ENCODE peak calls at places on chromosomes 13 and 19, in ten cellular contexts. F is mucosa of descending colon; K is IMR-90; B is Peyer's patch; X is heart right ventricle; R is sigmoid colon; O is lower lobe of right lung; T is right cardiac atrium; L is CD8-positive, alpha-beta memory T cell; I is colonic mucosa. Y is an unnamed sample. For H3K4me1, the result is how much of the 10 kb centered on the place peaks cover.

GRCh38 chr13:28337196-28338045 is 157.5 kb downstream of the FLT1 start:
- DNase-seq in F (no peak), K (peak), B (no peak), X (no peak), R (no peak), O (no peak), T (no peak), L (no peak), I (no peak), Y (no peak)

GRCh38 chr19:45100797-45101196 is 7.8 kb downstream of the PPP1R37 start:
- DNase-seq in F (no peak), K (peak), B (peak), X (no peak), R (no peak), O (no peak), T (no peak), L (no peak), I (no peak), Y (no peak)

GRCh38 chr19:50547385-50548190 is 20.6 kb downstream of the LRRC4B start:
- DNase-seq in F (no peak), K (no peak), B (no peak), X (no peak), R (no peak), O (no peak), T (no peak), L (no peak), I (no peak), Y (no peak)

GRCh38 chr13:23792680-23793079 is 96.5 kb downstream of the MIPEP start:
- DNase-seq in F (no peak), K (peak), B (no peak), X (no peak), R (no peak), O (no peak), T (no peak), L (no peak), I (no peak), Y (no peak)

GRCh38 chr13:91409661-91410060 is 11.2 kb downstream of the GPC5 start:
- DNase-seq in F (no peak), K (no peak), B (no peak), X (no peak), R (no peak), O (no peak), T (no peak), L (no peak), I (no peak), Y (no peak)

GRCh38 chr13:51047434-51048165 is 63.5 kb downstream of the C13orf42 start:
- DNase-seq in F (no peak), K (no peak), B (no peak), X (no peak), R (no peak), O (no peak), T (no peak), L (no peak), I (no peak), Y (no peak)

GRCh38 chr19:4371898-4372629 is 28.3 kb downstream of the SH3GL1 start:
- DNase-seq in F (no peak), K (no peak), B (no peak), X (no peak), R (no peak), O (no peak), T (no peak), L (no peak), I (no peak), Y (no peak)

GRCh38 chr19:2528543-2529173 is 52.7 kb downstream of the GADD45B start:
- DNase-seq in F (no peak), K (no peak), B (peak), X (no peak), R (no peak), O (peak), T (no peak), L (no peak), I (no peak), Y (peak)

GRCh38 chr13:30415430-30416030 is 6.8 kb upstream of the UBE2L5 start:
- DNase-seq in F (no peak), K (no peak), B (no peak), X (no peak), R (no peak), O (no peak), T (no peak), L (no peak), I (no peak), Y (no peak)

GRCh38 chr19:49676136-49676689 is 858 bp upstream of the PRMT1 start:
- DNase-seq in F (peak), K (peak), B (peak), X (peak), R (peak), O (peak), T (peak), L (no peak), I (peak), Y (peak)

GRCh38 chr13:96417956-96418355 is 328.0 kb downstream of the HS6ST3 start:
- DNase-seq in F (no peak), K (no peak), B (no peak), X (no peak), R (no peak), O (no peak), T (no peak), L (no peak), I (no peak), Y (no peak)

GRCh38 chr13:86765462-86765861 is 905.7 kb upstream of the SLITRK5 start:
- DNase-seq in F (no peak), K (no peak), B (no peak), X (no peak), R (no peak), O (no peak), T (no peak), L (no peak), I (no peak), Y (no peak)

GRCh38 chr13:54301085-54301484 is 1272.5 kb downstream of the OLFM4 start:
- DNase-seq in F (no peak), K (no peak), B (no peak), X (no peak), R (no peak), O (no peak), T (no peak), L (no peak), I (no peak), Y (no peak)

GRCh38 chr19:485583-486236 is 10.6 kb upstream of the MADCAM1 start:
- DNase-seq in F (no peak), K (no peak), B (peak), X (no peak), R (peak), O (no peak), T (peak), L (no peak), I (no peak), Y (peak)

GRCh38 chr13:44810067-44810840 is 179.0 kb downstream of the NUFIP1 start:
- DNase-seq in F (peak), K (no peak), B (peak), X (no peak), R (no peak), O (no peak), T (peak), L (no peak), I (peak), Y (no peak)

GRCh38 chr19:38736036-38736412 is 8.2 kb downstream of the CAPN12 start:
- DNase-seq in F (peak), K (no peak), B (peak), X (peak), R (peak), O (peak), T (peak), L (peak), I (peak), Y (peak)

GRCh38 chr13:100508996-100509395 is 79.6 kb downstream of the GGACT start:
- DNase-seq in F (no peak), K (no peak), B (no peak), X (no peak), R (no peak), O (no peak), T (no peak), L (no peak), I (no peak), Y (no peak)

GRCh38 chr13:28137556-28137955 is 789 bp upstream of the PAN3 start:
- DNase-seq in F (no peak), K (no peak), B (no peak), X (no peak), R (no peak), O (no peak), T (no peak), L (no peak), I (peak), Y (no peak)

GRCh38 chr13:48437381-48437780 is 24.5 kb upstream of the LPAR6 start:
- DNase-seq in F (no peak), K (peak), B (no peak), X (peak), R (peak), O (no peak), T (peak), L (no peak), I (peak), Y (no peak)

GRCh38 chr19:13669780-13670355 is 94.5 kb upstream of the MRI1 start:
- DNase-seq in F (no peak), K (no peak), B (no peak), X (no peak), R (no peak), O (no peak), T (no peak), L (no peak), I (no peak), Y (no peak)

GRCh38 chr19:10027158-10027997 is 14.1 kb downstream of the RDH8 start:
- DNase-seq in F (peak), K (peak), B (peak), X (peak), R (peak), O (peak), T (peak), L (peak), I (peak), Y (peak)

GRCh38 chr13:29877456-29878096 is 27.2 kb upstream of the UBL3 start:
- DNase-seq in F (peak), K (no peak), B (peak), X (no peak), R (no peak), O (no peak), T (no peak), L (no peak), I (peak), Y (no peak)

GRCh38 chr19:51589511-51589910 is 18.4 kb downstream of the ZNF175 start:
- DNase-seq in F (no peak), K (no peak), B (no peak), X (no peak), R (no peak), O (no peak), T (no peak), L (no peak), I (no peak), Y (no peak)

GRCh38 chr19:2863818-2864217 is 3.3 kb upstream of the ZNF556 start:
- DNase-seq in F (no peak), K (no peak), B (no peak), X (no peak), R (no peak), O (no peak), T (no peak), L (no peak), I (no peak), Y (no peak)

GRCh38 chr19:36111200-36111539 is 227 bp downstream of the OVOL3 start:
- DNase-seq in F (no peak), K (no peak), B (no peak), X (no peak), R (no peak), O (no peak), T (no peak), L (no peak), I (no peak), Y (no peak)

GRCh38 chr19:55638864-55639359 is 1.9 kb upstream of the ZNF580 start:
- DNase-seq in F (peak), K (peak), B (no peak), X (peak), R (no peak), O (no peak), T (peak), L (peak), I (no peak), Y (peak)

GRCh38 chr13:111900390-111901180 is 166.4 kb upstream of the SOX1 start:
- DNase-seq in F (no peak), K (no peak), B (no peak), X (no peak), R (peak), O (no peak), T (no peak), L (no peak), I (no peak), Y (no peak)

GRCh38 chr19:12090807-12091206 is 26.3 kb downstream of the ZNF844 start:
- DNase-seq in F (peak), K (peak), B (peak), X (peak), R (peak), O (peak), T (peak), L (peak), I (peak), Y (peak)

GRCh38 chr13:97574926-97575325 is 141.0 kb downstream of the RAP2A start:
- DNase-seq in F (peak), K (peak), B (peak), X (peak), R (no peak), O (no peak), T (no peak), L (no peak), I (peak), Y (no peak)

GRCh38 chr13:101401196-101401595 is 15.1 kb downstream of the NALCN start:
- DNase-seq in F (no peak), K (no peak), B (no peak), X (no peak), R (no peak), O (no peak), T (no peak), L (no peak), I (no peak), Y (no peak)

GRCh38 chr19:4817467-4818277 is 13.8 kb downstream of the TICAM1 start:
- DNase-seq in F (no peak), K (no peak), B (no peak), X (no peak), R (no peak), O (no peak), T (no peak), L (no peak), I (no peak), Y (no peak)

GRCh38 chr19:4108767-4109625 is 14.9 kb downstream of the MAP2K2 start:
- DNase-seq in F (peak), K (no peak), B (peak), X (no peak), R (no peak), O (peak), T (peak), L (peak), I (no peak), Y (no peak)

GRCh38 chr13:110645750-110646149 is 30.4 kb downstream of the NAXD start:
- DNase-seq in F (no peak), K (no peak), B (no peak), X (no peak), R (no peak), O (no peak), T (no peak), L (no peak), I (no peak), Y (no peak)

GRCh38 chr13:45860240-45860639 is 8.7 kb upstream of the SIAH3 start:
- DNase-seq in F (no peak), K (no peak), B (no peak), X (no peak), R (no peak), O (no peak), T (no peak), L (no peak), I (no peak), Y (no peak)

GRCh38 chr13:36345438-36346221 is 564 bp downstream of the SPART start:
- DNase-seq in F (peak), K (peak), B (peak), X (peak), R (peak), O (peak), T (peak), L (peak), I (peak), Y (peak)

GRCh38 chr13:49580980-49581680 is 4.2 kb downstream of the RCBTB1 start:
- DNase-seq in F (no peak), K (no peak), B (no peak), X (no peak), R (no peak), O (no peak), T (no peak), L (no peak), I (no peak), Y (no peak)

GRCh38 chr19:2603320-2603719 is 99.2 kb downstream of the GNG7 start:
- DNase-seq in F (peak), K (no peak), B (peak), X (peak), R (peak), O (peak), T (peak), L (no peak), I (no peak), Y (no peak)

GRCh38 chr13:22800726-22801401 is 379.9 kb upstream of the SGCG start:
- DNase-seq in F (no peak), K (peak), B (no peak), X (no peak), R (peak), O (no peak), T (no peak), L (no peak), I (peak), Y (no peak)

GRCh38 chr13:75423946-75424345 is 58.0 kb downstream of the TBC1D4 start:
- DNase-seq in F (no peak), K (no peak), B (no peak), X (no peak), R (no peak), O (no peak), T (no peak), L (no peak), I (no peak), Y (no peak)
- H3K4me1 ChIP-seq in F (under half), K (under half), B (under half), X (under half), R (under half), O (under half), T (under half), L (under half), I (under half), Y (under half)

GRCh38 chr13:99408703-99409000 is 92.6 kb upstream of the TM9SF2 start:
- DNase-seq in F (no peak), K (no peak), B (no peak), X (no peak), R (no peak), O (no peak), T (no peak), L (no peak), I (no peak), Y (peak)
- H3K4me1 ChIP-seq in F (under half), K (under half), B (under half), X (under half), R (under half), O (under half), T (under half), L (under half), I (under half), Y (under half)

DNA sequence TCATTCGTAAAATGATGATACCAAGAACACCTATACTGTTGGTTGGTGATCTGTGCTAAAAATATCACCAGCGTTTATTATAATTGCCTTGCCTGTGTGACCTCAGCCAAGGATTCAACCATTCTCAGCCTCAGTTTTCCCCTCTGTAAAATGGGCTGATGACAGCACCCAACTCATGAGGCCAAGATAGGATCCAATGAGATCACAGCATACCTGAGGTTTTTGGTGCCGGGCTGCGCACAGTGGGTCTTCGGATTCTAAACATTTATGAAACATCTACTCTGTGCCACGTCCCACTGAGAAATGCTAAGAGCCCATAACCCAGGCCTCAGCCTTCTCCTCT is 1.8 kb downstream of the FCER2 start:
- DNase-seq in F (no peak), K (no peak), B (no peak), X (no peak), R (no peak), O (no peak), T (no peak), L (no peak), I (no peak), Y (no peak)
- H3K4me1 ChIP-seq in F (under half), K (under half), B (under half), X (under half), R (under half), O (under half), T (under half), L (under half), I (under half), Y (under half)

GRCh38 chr19:16684216-16684615 is 23.3 kb downstream of the TMEM38A start:
- DNase-seq in F (no peak), K (no peak), B (no peak), X (no peak), R (no peak), O (no peak), T (no peak), L (no peak), I (no peak), Y (no peak)
- H3K4me1 ChIP-seq in F (under half), K (under half), B (under half), X (under half), R (under half), O (under half), T (under half), L (under half), I (under half), Y (under half)

GRCh38 chr13:33109319-33109718 is 93.1 kb downstream of the KL start:
- DNase-seq in F (no peak), K (no peak), B (no peak), X (no peak), R (no peak), O (no peak), T (no peak), L (no peak), I (no peak), Y (no peak)

GRCh38 chr13:33108620-33109019 is 92.4 kb downstream of the KL start:
- DNase-seq in F (no peak), K (peak), B (no peak), X (no peak), R (no peak), O (no peak), T (no peak), L (no peak), I (no peak), Y (no peak)

GRCh38 chr13:33110713-33111413 is 94.6 kb downstream of the KL start:
- DNase-seq in F (peak), K (peak), B (peak), X (peak), R (no peak), O (peak), T (peak), L (no peak), I (peak), Y (no peak)

GRCh38 chr13:33110386-33110712 is 94.1 kb downstream of the KL start:
- DNase-seq in F (no peak), K (no peak), B (no peak), X (no peak), R (no peak), O (no peak), T (no peak), L (no peak), I (no peak), Y (no peak)

DNA sequence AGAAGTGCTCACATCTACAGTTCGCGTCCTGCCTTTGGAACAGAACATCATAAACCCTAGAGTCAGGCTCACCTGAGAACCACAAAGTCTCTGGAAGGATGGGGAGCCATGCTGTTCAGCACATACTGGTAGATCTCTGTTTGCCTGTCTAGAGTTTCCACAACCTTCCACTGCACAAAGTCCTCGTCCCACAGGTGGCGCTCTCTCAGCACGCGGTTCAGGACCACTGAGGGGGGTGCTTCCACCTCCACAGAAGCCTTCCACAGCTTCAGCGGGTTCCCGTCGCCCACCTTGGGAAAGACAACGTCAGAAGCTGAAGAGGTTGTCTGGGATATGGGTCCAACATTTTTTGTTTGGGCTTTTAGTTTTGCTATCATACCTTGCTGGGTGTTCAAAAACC is 93.6 kb downstream of the KL start:
- DNase-seq in F (peak), K (no peak), B (no peak), X (no peak), R (no peak), O (no peak), T (peak), L (no peak), I (no peak), Y (no peak)
- H3K4me1 ChIP-seq in F (under half), K (half or more), B (under half), X (half or more), R (half or more), O (half or more), T (under half), L (under half), I (under half), Y (under half)

GRCh38 chr13:33262554-33262953 is 23.0 kb downstream of the STARD13 start:
- DNase-seq in F (no peak), K (no peak), B (no peak), X (no peak), R (no peak), O (no peak), T (no peak), L (no peak), I (peak), Y (no peak)
- H3K4me1 ChIP-seq in F (under half), K (half or more), B (under half), X (half or more), R (half or more), O (half or more), T (under half), L (under half), I (under half), Y (half or more)

GRCh38 chr19:41401483-41401882 is 3.9 kb downstream of the BCKDHA start:
- DNase-seq in F (no peak), K (no peak), B (no peak), X (no peak), R (no peak), O (no peak), T (no peak), L (no peak), I (no peak), Y (no peak)
- H3K4me1 ChIP-seq in F (under half), K (under half), B (under half), X (under half), R (under half), O (half or more), T (under half), L (under half), I (under half), Y (under half)

GRCh38 chr19:31258211-31259052 is 90.8 kb downstream of the TSHZ3 start:
- DNase-seq in F (no peak), K (no peak), B (no peak), X (no peak), R (no peak), O (no peak), T (no peak), L (no peak), I (peak), Y (no peak)
- H3K4me1 ChIP-seq in F (under half), K (under half), B (under half), X (under half), R (under half), O (under half), T (under half), L (under half), I (under half), Y (under half)

GRCh38 chr19:47111081-47111589 is 2.4 kb downstream of the ZC3H4 start:
- DNase-seq in F (peak), K (no peak), B (peak), X (peak), R (peak), O (peak), T (peak), L (peak), I (peak), Y (peak)

GRCh38 chr19:47109177-47109540 is 4.4 kb downstream of the ZC3H4 start:
- DNase-seq in F (no peak), K (no peak), B (no peak), X (no peak), R (no peak), O (no peak), T (no peak), L (no peak), I (no peak), Y (no peak)

GRCh38 chr19:47111682-47112165 is 1.9 kb downstream of the ZC3H4 start:
- DNase-seq in F (no peak), K (no peak), B (no peak), X (no peak), R (no peak), O (no peak), T (no peak), L (no peak), I (no peak), Y (no peak)

GRCh38 chr19:47109541-47110375 is 3.8 kb downstream of the ZC3H4 start:
- DNase-seq in F (no peak), K (peak), B (peak), X (no peak), R (no peak), O (no peak), T (peak), L (no peak), I (peak), Y (no peak)

GRCh38 chr19:47110521-47111080 is 3.0 kb downstream of the ZC3H4 start:
- DNase-seq in F (peak), K (no peak), B (peak), X (no peak), R (no peak), O (no peak), T (peak), L (no peak), I (peak), Y (no peak)
- H3K4me1 ChIP-seq in F (under half), K (under half), B (under half), X (under half), R (half or more), O (half or more), T (under half), L (half or more), I (under half), Y (under half)